ENCODE peak calls at places on chromosomes 2 and 18, in ten cellular contexts. One of them, this sample, is unnamed.

GRCh38 chr2:1803217-1804115 is 59.2 kb upstream of the PXDN start:
- DNase-seq in HTR-8/SVneo: no peak
- DNase-seq in EH: peak; percentile 17
- DNase-seq in T-cell: no peak
- DNase-seq in stimulated activated naive CD8-positive, alpha-beta T cell treated with anti-CD3 and anti-CD28 coated beads, Interleukin-15, amount 100 ng/mL, for 72 hours: no peak
- DNase-seq in activated CD4-positive, alpha-beta T cell treated with anti-CD3 and anti-CD28 coated beads, Interleukin-2, amount 10 ng/mL, durations not matched to agents 7 days and 5 days: no peak
- DNase-seq in hippocampal formation: no peak
- DNase-seq in SJCRH30: no peak
- DNase-seq in SHP77: no peak
- DNase-seq in T-helper 9 cell: no peak
- DNase-seq in this sample: no peak

GRCh38 chr18:12031836-12032235 is 50.5 kb downstream of the IMPA2 start:
- DNase-seq in HTR-8/SVneo: no peak
- DNase-seq in EH: peak; percentile 71
- DNase-seq in T-cell: no peak
- DNase-seq in stimulated activated naive CD8-positive, alpha-beta T cell treated with anti-CD3 and anti-CD28 coated beads, Interleukin-15, amount 100 ng/mL, for 72 hours: no peak
- DNase-seq in activated CD4-positive, alpha-beta T cell treated with anti-CD3 and anti-CD28 coated beads, Interleukin-2, amount 10 ng/mL, durations not matched to agents 7 days and 5 days: no peak
- DNase-seq in hippocampal formation: no peak
- DNase-seq in SJCRH30: no peak
- DNase-seq in SHP77: no peak
- DNase-seq in T-helper 9 cell: no peak
- DNase-seq in this sample: peak; percentile 40

GRCh38 chr2:138267161-138267901 is 234.2 kb upstream of the SPOPL start:
- DNase-seq in HTR-8/SVneo: peak; percentile 29
- DNase-seq in EH: peak; percentile 88
- DNase-seq in T-cell: no peak
- DNase-seq in stimulated activated naive CD8-positive, alpha-beta T cell treated with anti-CD3 and anti-CD28 coated beads, Interleukin-15, amount 100 ng/mL, for 72 hours: peak; percentile 2
- DNase-seq in activated CD4-positive, alpha-beta T cell treated with anti-CD3 and anti-CD28 coated beads, Interleukin-2, amount 10 ng/mL, durations not matched to agents 7 days and 5 days: no peak
- DNase-seq in hippocampal formation: no peak
- DNase-seq in SJCRH30: no peak
- DNase-seq in SHP77: no peak
- DNase-seq in T-helper 9 cell: no peak
- DNase-seq in this sample: peak; percentile 77

GRCh38 chr2:105581568-105581944 is 163.2 kb upstream of the NCK2 start:
- DNase-seq in HTR-8/SVneo: no peak
- DNase-seq in EH: no peak
- DNase-seq in T-cell: no peak
- DNase-seq in stimulated activated naive CD8-positive, alpha-beta T cell treated with anti-CD3 and anti-CD28 coated beads, Interleukin-15, amount 100 ng/mL, for 72 hours: no peak
- DNase-seq in activated CD4-positive, alpha-beta T cell treated with anti-CD3 and anti-CD28 coated beads, Interleukin-2, amount 10 ng/mL, durations not matched to agents 7 days and 5 days: no peak
- DNase-seq in hippocampal formation: no peak
- DNase-seq in SJCRH30: no peak
- DNase-seq in SHP77: no peak
- DNase-seq in T-helper 9 cell: no peak
- DNase-seq in this sample: no peak

GRCh38 chr18:10476430-10476829 is 22.0 kb downstream of the APCDD1 start:
- DNase-seq in HTR-8/SVneo: peak; percentile 31
- DNase-seq in EH: peak; percentile 89
- DNase-seq in T-cell: no peak
- DNase-seq in stimulated activated naive CD8-positive, alpha-beta T cell treated with anti-CD3 and anti-CD28 coated beads, Interleukin-15, amount 100 ng/mL, for 72 hours: no peak
- DNase-seq in activated CD4-positive, alpha-beta T cell treated with anti-CD3 and anti-CD28 coated beads, Interleukin-2, amount 10 ng/mL, durations not matched to agents 7 days and 5 days: no peak
- DNase-seq in hippocampal formation: no peak
- DNase-seq in SJCRH30: no peak
- DNase-seq in SHP77: no peak
- DNase-seq in T-helper 9 cell: no peak
- DNase-seq in this sample: no peak

GRCh38 chr2:119674711-119675500 is 4.1 kb upstream of the TMEM177 start:
- DNase-seq in HTR-8/SVneo: no peak
- DNase-seq in EH: no peak
- DNase-seq in T-cell: no peak
- DNase-seq in stimulated activated naive CD8-positive, alpha-beta T cell treated with anti-CD3 and anti-CD28 coated beads, Interleukin-15, amount 100 ng/mL, for 72 hours: no peak
- DNase-seq in activated CD4-positive, alpha-beta T cell treated with anti-CD3 and anti-CD28 coated beads, Interleukin-2, amount 10 ng/mL, durations not matched to agents 7 days and 5 days: no peak
- DNase-seq in hippocampal formation: no peak
- DNase-seq in SJCRH30: peak; percentile 41
- DNase-seq in SHP77: peak; percentile 18
- DNase-seq in T-helper 9 cell: no peak
- DNase-seq in this sample: no peak

GRCh38 chr2:156005999-156006712 is 326.4 kb downstream of the NR4A2 start:
- DNase-seq in HTR-8/SVneo: no peak
- DNase-seq in EH: no peak
- DNase-seq in T-cell: no peak
- DNase-seq in stimulated activated naive CD8-positive, alpha-beta T cell treated with anti-CD3 and anti-CD28 coated beads, Interleukin-15, amount 100 ng/mL, for 72 hours: no peak
- DNase-seq in activated CD4-positive, alpha-beta T cell treated with anti-CD3 and anti-CD28 coated beads, Interleukin-2, amount 10 ng/mL, durations not matched to agents 7 days and 5 days: no peak
- DNase-seq in hippocampal formation: no peak
- DNase-seq in SJCRH30: peak; percentile 25
- DNase-seq in SHP77: peak; percentile 9
- DNase-seq in T-helper 9 cell: no peak
- DNase-seq in this sample: no peak

GRCh38 chr2:175957845-175958244 is 44.2 kb downstream of the LNPK start:
- DNase-seq in HTR-8/SVneo: no peak
- DNase-seq in EH: no peak
- DNase-seq in T-cell: no peak
- DNase-seq in stimulated activated naive CD8-positive, alpha-beta T cell treated with anti-CD3 and anti-CD28 coated beads, Interleukin-15, amount 100 ng/mL, for 72 hours: no peak
- DNase-seq in activated CD4-positive, alpha-beta T cell treated with anti-CD3 and anti-CD28 coated beads, Interleukin-2, amount 10 ng/mL, durations not matched to agents 7 days and 5 days: no peak
- DNase-seq in hippocampal formation: no peak
- DNase-seq in SJCRH30: no peak
- DNase-seq in SHP77: no peak
- DNase-seq in T-helper 9 cell: no peak
- DNase-seq in this sample: no peak

GRCh38 chr2:230814616-230815015 is 50.1 kb upstream of the ITM2C start:
- DNase-seq in HTR-8/SVneo: peak; percentile 48
- DNase-seq in EH: peak; percentile 51
- DNase-seq in T-cell: no peak
- DNase-seq in stimulated activated naive CD8-positive, alpha-beta T cell treated with anti-CD3 and anti-CD28 coated beads, Interleukin-15, amount 100 ng/mL, for 72 hours: no peak
- DNase-seq in activated CD4-positive, alpha-beta T cell treated with anti-CD3 and anti-CD28 coated beads, Interleukin-2, amount 10 ng/mL, durations not matched to agents 7 days and 5 days: no peak
- DNase-seq in hippocampal formation: no peak
- DNase-seq in SJCRH30: peak; percentile 50
- DNase-seq in SHP77: no peak
- DNase-seq in T-helper 9 cell: no peak
- DNase-seq in this sample: no peak

GRCh38 chr2:228522276-228522675 is 340.8 kb upstream of the SPHKAP start:
- DNase-seq in HTR-8/SVneo: no peak
- DNase-seq in EH: peak; percentile 70
- DNase-seq in T-cell: no peak
- DNase-seq in stimulated activated naive CD8-positive, alpha-beta T cell treated with anti-CD3 and anti-CD28 coated beads, Interleukin-15, amount 100 ng/mL, for 72 hours: no peak
- DNase-seq in activated CD4-positive, alpha-beta T cell treated with anti-CD3 and anti-CD28 coated beads, Interleukin-2, amount 10 ng/mL, durations not matched to agents 7 days and 5 days: no peak
- DNase-seq in hippocampal formation: no peak
- DNase-seq in SJCRH30: no peak
- DNase-seq in SHP77: no peak
- DNase-seq in T-helper 9 cell: no peak
- DNase-seq in this sample: no peak

GRCh38 chr2:239288951-239289481 is 111.8 kb downstream of the HDAC4 start:
- DNase-seq in HTR-8/SVneo: no peak
- DNase-seq in EH: no peak
- DNase-seq in T-cell: no peak
- DNase-seq in stimulated activated naive CD8-positive, alpha-beta T cell treated with anti-CD3 and anti-CD28 coated beads, Interleukin-15, amount 100 ng/mL, for 72 hours: peak; percentile 53
- DNase-seq in activated CD4-positive, alpha-beta T cell treated with anti-CD3 and anti-CD28 coated beads, Interleukin-2, amount 10 ng/mL, durations not matched to agents 7 days and 5 days: peak; percentile 66
- DNase-seq in hippocampal formation: no peak
- DNase-seq in SJCRH30: peak; percentile 67
- DNase-seq in SHP77: no peak
- DNase-seq in T-helper 9 cell: no peak
- DNase-seq in this sample: no peak

GRCh38 chr2:1366546-1367134 is 46.6 kb upstream of the TPO start:
- DNase-seq in HTR-8/SVneo: no peak
- DNase-seq in EH: no peak
- DNase-seq in T-cell: no peak
- DNase-seq in stimulated activated naive CD8-positive, alpha-beta T cell treated with anti-CD3 and anti-CD28 coated beads, Interleukin-15, amount 100 ng/mL, for 72 hours: no peak
- DNase-seq in activated CD4-positive, alpha-beta T cell treated with anti-CD3 and anti-CD28 coated beads, Interleukin-2, amount 10 ng/mL, durations not matched to agents 7 days and 5 days: no peak
- DNase-seq in hippocampal formation: peak; percentile 68
- DNase-seq in SJCRH30: peak; percentile 29
- DNase-seq in SHP77: peak; percentile 69
- DNase-seq in T-helper 9 cell: no peak
- DNase-seq in this sample: no peak

GRCh38 chr18:9113468-9114149 is 11.1 kb downstream of the NDUFV2 start:
- DNase-seq in HTR-8/SVneo: no peak
- DNase-seq in EH: no peak
- DNase-seq in T-cell: no peak
- DNase-seq in stimulated activated naive CD8-positive, alpha-beta T cell treated with anti-CD3 and anti-CD28 coated beads, Interleukin-15, amount 100 ng/mL, for 72 hours: no peak
- DNase-seq in activated CD4-positive, alpha-beta T cell treated with anti-CD3 and anti-CD28 coated beads, Interleukin-2, amount 10 ng/mL, durations not matched to agents 7 days and 5 days: no peak
- DNase-seq in hippocampal formation: no peak
- DNase-seq in SJCRH30: no peak
- DNase-seq in SHP77: no peak
- DNase-seq in T-helper 9 cell: no peak
- DNase-seq in this sample: no peak

GRCh38 chr2:51718881-51719280 is 686.9 kb upstream of the NRXN1 start:
- DNase-seq in HTR-8/SVneo: no peak
- DNase-seq in EH: no peak
- DNase-seq in T-cell: no peak
- DNase-seq in stimulated activated naive CD8-positive, alpha-beta T cell treated with anti-CD3 and anti-CD28 coated beads, Interleukin-15, amount 100 ng/mL, for 72 hours: no peak
- DNase-seq in activated CD4-positive, alpha-beta T cell treated with anti-CD3 and anti-CD28 coated beads, Interleukin-2, amount 10 ng/mL, durations not matched to agents 7 days and 5 days: no peak
- DNase-seq in hippocampal formation: no peak
- DNase-seq in SJCRH30: no peak
- DNase-seq in SHP77: no peak
- DNase-seq in T-helper 9 cell: no peak
- DNase-seq in this sample: no peak

GRCh38 chr2:65128297-65129190 is 1.4 kb downstream of the RAB1A start:
- DNase-seq in HTR-8/SVneo: no peak
- DNase-seq in EH: peak; percentile 55
- DNase-seq in T-cell: no peak
- DNase-seq in stimulated activated naive CD8-positive, alpha-beta T cell treated with anti-CD3 and anti-CD28 coated beads, Interleukin-15, amount 100 ng/mL, for 72 hours: no peak
- DNase-seq in activated CD4-positive, alpha-beta T cell treated with anti-CD3 and anti-CD28 coated beads, Interleukin-2, amount 10 ng/mL, durations not matched to agents 7 days and 5 days: no peak
- DNase-seq in hippocampal formation: no peak
- DNase-seq in SJCRH30: peak; percentile 8
- DNase-seq in SHP77: no peak
- DNase-seq in T-helper 9 cell: no peak
- DNase-seq in this sample: peak; percentile 24

GRCh38 chr2:166900700-166901099 is 12.4 kb downstream of the XIRP2 start:
- DNase-seq in HTR-8/SVneo: peak; percentile 1
- DNase-seq in EH: peak; percentile 36
- DNase-seq in T-cell: no peak
- DNase-seq in stimulated activated naive CD8-positive, alpha-beta T cell treated with anti-CD3 and anti-CD28 coated beads, Interleukin-15, amount 100 ng/mL, for 72 hours: no peak
- DNase-seq in activated CD4-positive, alpha-beta T cell treated with anti-CD3 and anti-CD28 coated beads, Interleukin-2, amount 10 ng/mL, durations not matched to agents 7 days and 5 days: no peak
- DNase-seq in hippocampal formation: no peak
- DNase-seq in SJCRH30: peak; percentile 26
- DNase-seq in SHP77: no peak
- DNase-seq in T-helper 9 cell: no peak
- DNase-seq in this sample: no peak

GRCh38 chr18:31230495-31230894 is 67.8 kb upstream of the DSC1 start:
- DNase-seq in HTR-8/SVneo: no peak
- DNase-seq in EH: no peak
- DNase-seq in T-cell: no peak
- DNase-seq in stimulated activated naive CD8-positive, alpha-beta T cell treated with anti-CD3 and anti-CD28 coated beads, Interleukin-15, amount 100 ng/mL, for 72 hours: no peak
- DNase-seq in activated CD4-positive, alpha-beta T cell treated with anti-CD3 and anti-CD28 coated beads, Interleukin-2, amount 10 ng/mL, durations not matched to agents 7 days and 5 days: no peak
- DNase-seq in hippocampal formation: no peak
- DNase-seq in SJCRH30: no peak
- DNase-seq in SHP77: no peak
- DNase-seq in T-helper 9 cell: no peak
- DNase-seq in this sample: no peak

GRCh38 chr2:140454717-140455116 is 1674.5 kb upstream of the NXPH2 start:
- DNase-seq in HTR-8/SVneo: peak; percentile 10
- DNase-seq in EH: peak; percentile 61
- DNase-seq in T-cell: no peak
- DNase-seq in stimulated activated naive CD8-positive, alpha-beta T cell treated with anti-CD3 and anti-CD28 coated beads, Interleukin-15, amount 100 ng/mL, for 72 hours: no peak
- DNase-seq in activated CD4-positive, alpha-beta T cell treated with anti-CD3 and anti-CD28 coated beads, Interleukin-2, amount 10 ng/mL, durations not matched to agents 7 days and 5 days: no peak
- DNase-seq in hippocampal formation: peak; percentile 56
- DNase-seq in SJCRH30: peak; percentile 55
- DNase-seq in SHP77: no peak
- DNase-seq in T-helper 9 cell: no peak
- DNase-seq in this sample: peak; percentile 77

GRCh38 chr18:46060359-46060841 is 11.7 kb downstream of the PSTPIP2 start:
- DNase-seq in HTR-8/SVneo: no peak
- DNase-seq in EH: no peak
- DNase-seq in T-cell: no peak
- DNase-seq in stimulated activated naive CD8-positive, alpha-beta T cell treated with anti-CD3 and anti-CD28 coated beads, Interleukin-15, amount 100 ng/mL, for 72 hours: no peak
- DNase-seq in activated CD4-positive, alpha-beta T cell treated with anti-CD3 and anti-CD28 coated beads, Interleukin-2, amount 10 ng/mL, durations not matched to agents 7 days and 5 days: no peak
- DNase-seq in hippocampal formation: no peak
- DNase-seq in SJCRH30: no peak
- DNase-seq in SHP77: no peak
- DNase-seq in T-helper 9 cell: no peak
- DNase-seq in this sample: no peak

GRCh38 chr2:23533014-23533730 is 148.2 kb downstream of the KLHL29 start:
- DNase-seq in HTR-8/SVneo: no peak
- DNase-seq in EH: no peak
- DNase-seq in T-cell: no peak
- DNase-seq in stimulated activated naive CD8-positive, alpha-beta T cell treated with anti-CD3 and anti-CD28 coated beads, Interleukin-15, amount 100 ng/mL, for 72 hours: no peak
- DNase-seq in activated CD4-positive, alpha-beta T cell treated with anti-CD3 and anti-CD28 coated beads, Interleukin-2, amount 10 ng/mL, durations not matched to agents 7 days and 5 days: peak; percentile 26
- DNase-seq in hippocampal formation: no peak
- DNase-seq in SJCRH30: peak; percentile 87
- DNase-seq in SHP77: no peak
- DNase-seq in T-helper 9 cell: no peak
- DNase-seq in this sample: no peak

GRCh38 chr2:38159171-38159570 is 83.2 kb upstream of the CYP1B1 start:
- DNase-seq in HTR-8/SVneo: no peak
- DNase-seq in EH: no peak
- DNase-seq in T-cell: no peak
- DNase-seq in stimulated activated naive CD8-positive, alpha-beta T cell treated with anti-CD3 and anti-CD28 coated beads, Interleukin-15, amount 100 ng/mL, for 72 hours: no peak
- DNase-seq in activated CD4-positive, alpha-beta T cell treated with anti-CD3 and anti-CD28 coated beads, Interleukin-2, amount 10 ng/mL, durations not matched to agents 7 days and 5 days: no peak
- DNase-seq in hippocampal formation: no peak
- DNase-seq in SJCRH30: no peak
- DNase-seq in SHP77: no peak
- DNase-seq in T-helper 9 cell: no peak
- DNase-seq in this sample: no peak

GRCh38 chr2:207282916-207283315 is 117.2 kb upstream of the KLF7 start:
- DNase-seq in HTR-8/SVneo: no peak
- DNase-seq in EH: peak; percentile 54
- DNase-seq in T-cell: no peak
- DNase-seq in stimulated activated naive CD8-positive, alpha-beta T cell treated with anti-CD3 and anti-CD28 coated beads, Interleukin-15, amount 100 ng/mL, for 72 hours: no peak
- DNase-seq in activated CD4-positive, alpha-beta T cell treated with anti-CD3 and anti-CD28 coated beads, Interleukin-2, amount 10 ng/mL, durations not matched to agents 7 days and 5 days: no peak
- DNase-seq in hippocampal formation: no peak
- DNase-seq in SJCRH30: no peak
- DNase-seq in SHP77: no peak
- DNase-seq in T-helper 9 cell: no peak
- DNase-seq in this sample: no peak

This sample was measured in LHCN-M2.